ENCODE peak calls at places on chromosomes 5 and 9, in nine cellular contexts. L is left ventricle myocardium inferior, E is psoas muscle, M is small intestine, J is iPS DF 6.9, B is GM12865, I is fibroblast of the aortic adventitia, W is AG10803, V is heart right ventricle. T is an unnamed sample.

GRCh38 chr5:89313804-89314588 is 431.0 kb upstream of the MEF2C start:
- DNase-seq in L (no peak), E (no peak), M (no peak), J (no peak), B (peak), I (peak), W (peak), V (no peak), T (peak)

GRCh38 chr9:111969061-111969460 is 72.4 kb downstream of the UGCG start:
- DNase-seq in L (no peak), E (no peak), M (no peak), J (no peak), B (peak), I (no peak), W (peak), V (no peak), T (no peak)

GRCh38 chr5:926416-927171 is 33.9 kb downstream of the TRIP13 start:
- DNase-seq in L (no peak), E (peak), M (peak), J (peak), B (no peak), I (peak), W (peak), V (peak), T (no peak)

GRCh38 chr5:102663771-102664530 is 91.2 kb upstream of the PAM start:
- DNase-seq in L (no peak), E (no peak), M (no peak), J (no peak), B (no peak), I (peak), W (peak), V (no peak), T (no peak)

GRCh38 chr5:157574456-157575095 is 999 bp downstream of the ADAM19 start:
- DNase-seq in L (no peak), E (peak), M (no peak), J (no peak), B (peak), I (no peak), W (no peak), V (peak), T (no peak)

GRCh38 chr5:68350176-68350575 is 134.6 kb downstream of the PIK3R1 start:
- DNase-seq in L (no peak), E (no peak), M (no peak), J (no peak), B (no peak), I (no peak), W (no peak), V (no peak), T (no peak)

GRCh38 chr5:173909205-173909604 is 21.1 kb downstream of the CPEB4 start:
- DNase-seq in L (no peak), E (no peak), M (no peak), J (no peak), B (no peak), I (no peak), W (no peak), V (no peak), T (no peak)

GRCh38 chr9:33166263-33167083 is 663 bp downstream of the B4GALT1 start:
- DNase-seq in L (peak), E (peak), M (peak), J (no peak), B (peak), I (no peak), W (no peak), V (peak), T (no peak)

GRCh38 chr9:136050706-136051567 is 44.2 kb downstream of the NACC2 start:
- DNase-seq in L (no peak), E (no peak), M (no peak), J (no peak), B (no peak), I (no peak), W (no peak), V (no peak), T (no peak)

GRCh38 chr5:52709171-52709925 is 78.4 kb upstream of the ITGA1 start:
- DNase-seq in L (no peak), E (no peak), M (peak), J (no peak), B (peak), I (no peak), W (no peak), V (no peak), T (no peak)

GRCh38 chr5:68433921-68434879 is 218.6 kb downstream of the PIK3R1 start:
- DNase-seq in L (peak), E (peak), M (peak), J (no peak), B (peak), I (peak), W (peak), V (peak), T (peak)

GRCh38 chr9:82410306-82410705 is 421.7 kb downstream of the SPATA31D1 start:
- DNase-seq in L (no peak), E (no peak), M (no peak), J (no peak), B (peak), I (peak), W (no peak), V (no peak), T (no peak)

GRCh38 chr5:170903075-170903474 is 41.3 kb downstream of the RANBP17 start:
- DNase-seq in L (no peak), E (no peak), M (no peak), J (no peak), B (no peak), I (no peak), W (no peak), V (no peak), T (no peak)

GRCh38 chr9:1890806-1891205 is 124.3 kb upstream of the SMARCA2 start:
- DNase-seq in L (no peak), E (no peak), M (no peak), J (no peak), B (no peak), I (peak), W (no peak), V (no peak), T (no peak)

GRCh38 chr9:134585746-134586706 is 55.6 kb upstream of the COL5A1 start:
- DNase-seq in L (no peak), E (no peak), M (no peak), J (no peak), B (no peak), I (peak), W (peak), V (no peak), T (no peak)

GRCh38 chr5:108730617-108731340 is 16.9 kb upstream of the FER start:
- DNase-seq in L (no peak), E (no peak), M (no peak), J (no peak), B (peak), I (no peak), W (no peak), V (no peak), T (no peak)

GRCh38 chr5:83133797-83134196 is 56.5 kb downstream of the XRCC4 start:
- DNase-seq in L (no peak), E (no peak), M (no peak), J (no peak), B (no peak), I (no peak), W (no peak), V (no peak), T (no peak)

GRCh38 chr9:38272710-38273109 is 119.8 kb upstream of the ALDH1B1 start:
- DNase-seq in L (no peak), E (no peak), M (no peak), J (no peak), B (no peak), I (no peak), W (no peak), V (no peak), T (no peak)

GRCh38 chr9:127838375-127839078 is 15.9 kb downstream of the ENG start:
- DNase-seq in L (peak), E (peak), M (no peak), J (no peak), B (no peak), I (peak), W (peak), V (peak), T (no peak)

GRCh38 chr9:98356326-98356725 is 100.9 kb upstream of the TBC1D2 start:
- DNase-seq in L (no peak), E (no peak), M (no peak), J (no peak), B (no peak), I (peak), W (no peak), V (no peak), T (no peak)

GRCh38 chr9:134131471-134132207 is 4.2 kb upstream of the WDR5 start:
- DNase-seq in L (no peak), E (no peak), M (no peak), J (no peak), B (no peak), I (no peak), W (no peak), V (no peak), T (no peak)

GRCh38 chr9:21549251-21549765 is 67.2 kb upstream of the IFNE start:
- DNase-seq in L (no peak), E (no peak), M (peak), J (no peak), B (no peak), I (peak), W (peak), V (no peak), T (no peak)

GRCh38 chr9:80866121-80866520 is 823.2 kb downstream of the TLE1 start:
- DNase-seq in L (no peak), E (no peak), M (no peak), J (no peak), B (no peak), I (no peak), W (no peak), V (no peak), T (no peak)

GRCh38 chr9:136997830-136998234 is 1.5 kb upstream of the CLIC3 start:
- DNase-seq in L (no peak), E (no peak), M (peak), J (no peak), B (peak), I (no peak), W (no peak), V (no peak), T (no peak)

GRCh38 chr5:86763914-86764313 is 146.2 kb downstream of the COX7C start:
- DNase-seq in L (no peak), E (no peak), M (no peak), J (no peak), B (no peak), I (no peak), W (no peak), V (no peak), T (no peak)

GRCh38 chr9:125850763-125851162 is 103.6 kb downstream of the PBX3 start:
- DNase-seq in L (no peak), E (no peak), M (no peak), J (no peak), B (no peak), I (no peak), W (peak), V (no peak), T (no peak)

GRCh38 chr5:125154321-125154811 is 407.9 kb upstream of the ZNF608 start:
- DNase-seq in L (no peak), E (no peak), M (no peak), J (no peak), B (no peak), I (peak), W (peak), V (no peak), T (no peak)

GRCh38 chr9:9674461-9674860 is 938.3 kb downstream of the PTPRD start:
- DNase-seq in L (no peak), E (no peak), M (no peak), J (no peak), B (no peak), I (no peak), W (no peak), V (no peak), T (no peak)

GRCh38 chr5:146390469-146390868 is 51.8 kb downstream of the POU4F3 start:
- DNase-seq in L (no peak), E (no peak), M (no peak), J (no peak), B (peak), I (no peak), W (no peak), V (no peak), T (no peak)

DNA sequence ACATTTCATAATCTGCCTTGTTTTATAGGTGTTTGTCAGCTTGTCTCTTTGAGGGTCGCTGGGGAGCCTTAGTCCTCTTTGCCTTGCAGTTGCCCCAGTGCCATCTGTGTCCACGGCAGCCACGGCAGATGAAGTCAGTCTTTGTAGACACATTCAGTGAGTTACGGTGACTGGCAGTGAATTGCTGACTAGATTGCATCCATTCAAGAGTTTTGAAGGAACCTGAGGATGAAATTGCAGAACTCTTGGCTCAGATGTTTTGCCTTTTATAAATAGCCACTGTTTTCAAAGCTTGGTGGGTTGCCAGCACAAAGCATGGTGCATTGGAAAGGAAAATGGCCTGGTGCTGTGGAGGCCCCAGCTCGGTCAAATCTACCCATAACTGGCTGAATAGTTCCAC is 125.6 kb downstream of the TRIO start:
- DNase-seq in L (no peak), E (no peak), M (no peak), J (no peak), B (no peak), I (peak), W (peak), V (no peak), T (no peak)
- H3K4me3 ChIP-seq in L (no peak), E (peak), M (no peak), J (no peak), B (no peak), I (no peak), W (no peak), V (no peak), T (no peak)

DNA sequence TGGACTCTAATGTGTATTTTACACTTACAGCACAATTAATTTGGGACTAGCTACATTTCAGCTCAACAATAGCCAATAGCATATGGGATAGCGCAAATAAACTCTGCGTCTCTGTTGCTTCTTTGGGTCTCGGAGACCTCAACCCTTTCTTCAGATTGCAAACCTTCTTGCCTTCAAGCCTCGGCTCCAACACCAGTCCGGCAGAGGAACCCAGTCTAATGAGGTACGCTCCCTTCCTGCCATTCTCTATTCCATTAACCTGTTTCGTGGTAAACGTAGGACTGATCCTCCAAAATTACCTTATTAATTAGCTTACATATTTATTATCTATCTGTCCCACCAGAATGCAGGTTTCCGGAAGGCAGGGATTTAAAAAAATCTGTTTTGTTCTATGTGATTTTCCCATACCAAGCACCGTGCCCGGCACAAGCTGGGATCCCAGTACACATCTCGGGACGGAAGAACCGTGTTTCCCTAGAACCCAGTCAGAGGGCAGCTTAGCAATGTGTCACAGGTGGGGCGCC is 525 bp upstream of the DAPK1 start:
- DNase-seq in L (no peak), E (no peak), M (no peak), J (no peak), B (no peak), I (no peak), W (no peak), V (no peak), T (no peak)
- H3K4me3 ChIP-seq in L (peak), E (peak), M (no peak), J (peak), B (peak), I (peak), W (peak), V (peak), T (peak)

GRCh38 chr9:96758845-96759673 is 18.8 kb downstream of the ZNF510 start:
- DNase-seq in L (no peak), E (no peak), M (no peak), J (no peak), B (no peak), I (peak), W (no peak), V (no peak), T (no peak)
- H3K4me3 ChIP-seq in L (no peak), E (no peak), M (no peak), J (no peak), B (no peak), I (no peak), W (no peak), V (no peak), T (no peak)

GRCh38 chr5:122493091-122493775 is 181.2 kb downstream of the SNCAIP start:
- DNase-seq in L (peak), E (no peak), M (peak), J (no peak), B (no peak), I (no peak), W (no peak), V (peak), T (no peak)

GRCh38 chr5:122485226-122485625 is 173.2 kb downstream of the SNCAIP start:
- DNase-seq in L (no peak), E (no peak), M (peak), J (no peak), B (no peak), I (no peak), W (no peak), V (no peak), T (no peak)

GRCh38 chr5:122493776-122494518 is 181.9 kb downstream of the SNCAIP start:
- DNase-seq in L (no peak), E (no peak), M (peak), J (no peak), B (no peak), I (no peak), W (no peak), V (no peak), T (no peak)

GRCh38 chr5:122492675-122493074 is 180.6 kb downstream of the SNCAIP start:
- DNase-seq in L (no peak), E (no peak), M (no peak), J (no peak), B (peak), I (no peak), W (peak), V (no peak), T (no peak)

GRCh38 chr5:122490718-122491117 is 178.7 kb downstream of the SNCAIP start:
- DNase-seq in L (no peak), E (no peak), M (no peak), J (no peak), B (no peak), I (no peak), W (no peak), V (no peak), T (no peak)
- H3K4me3 ChIP-seq in L (no peak), E (no peak), M (no peak), J (no peak), B (no peak), I (no peak), W (no peak), V (no peak), T (no peak)

GRCh38 chr5:34001231-34001935 is 6.5 kb downstream of the AMACR start:
- DNase-seq in L (no peak), E (no peak), M (peak), J (no peak), B (no peak), I (peak), W (no peak), V (no peak), T (no peak)

GRCh38 chr5:33992864-33993263 is 8.4 kb upstream of the SLC45A2 start:
- DNase-seq in L (no peak), E (no peak), M (no peak), J (no peak), B (no peak), I (no peak), W (no peak), V (no peak), T (no peak)

GRCh38 chr5:33999986-34000385 is 7.9 kb downstream of the AMACR start:
- DNase-seq in L (no peak), E (no peak), M (no peak), J (no peak), B (no peak), I (no peak), W (no peak), V (no peak), T (no peak)

GRCh38 chr5:33994845-33995244 is 10.4 kb upstream of the SLC45A2 start:
- DNase-seq in L (no peak), E (no peak), M (no peak), J (no peak), B (no peak), I (peak), W (peak), V (no peak), T (no peak)

GRCh38 chr5:33997331-33997983 is 10.4 kb downstream of the AMACR start:
- DNase-seq in L (no peak), E (peak), M (peak), J (no peak), B (peak), I (peak), W (peak), V (no peak), T (peak)
- H3K4me3 ChIP-seq in L (no peak), E (no peak), M (no peak), J (no peak), B (no peak), I (no peak), W (no peak), V (no peak), T (no peak)

GRCh38 chr9:36765077-36765390 is 192.3 kb downstream of the MELK start:
- DNase-seq in L (no peak), E (no peak), M (no peak), J (no peak), B (no peak), I (no peak), W (no peak), V (no peak), T (no peak)
- H3K4me3 ChIP-seq in L (no peak), E (no peak), M (no peak), J (no peak), B (no peak), I (no peak), W (no peak), V (no peak), T (peak)

GRCh38 chr5:139658501-139658927 is 10.4 kb downstream of the CXXC5 start:
- DNase-seq in L (no peak), E (peak), M (no peak), J (no peak), B (no peak), I (peak), W (peak), V (no peak), T (no peak)
- H3K4me3 ChIP-seq in L (peak), E (peak), M (no peak), J (no peak), B (no peak), I (no peak), W (peak), V (peak), T (no peak)